ENCODE peak calls at places on chromosomes 2 and 18, in five cellular contexts. T is adrenal gland; K is naive thymus-derived CD4-positive, alpha-beta T cell; Z is sigmoid colon; R is tibial nerve. U is an unnamed sample.

GRCh38 chr2:164746713-164747112 is 94.9 kb downstream of the COBLL1 start:
- DNase-seq in Z (no peak), R (no peak), K (no peak), T (no peak), U (no peak)

GRCh38 chr2:190791347-190791982 is 89.2 kb upstream of the GLS start:
- DNase-seq in R (no peak), T (peak; percentile 36), Z (no peak), K (no peak), U (no peak)

GRCh38 chr18:35982404-35983114 is 10.1 kb downstream of the RMP24 start:
- DNase-seq in R (no peak), Z (no peak), K (no peak), T (no peak), U (no peak)

GRCh38 chr2:36706021-36706328 is 9.5 kb downstream of the VIT start:
- DNase-seq in K (no peak), T (no peak), R (peak; percentile 52), Z (no peak), U (no peak)

GRCh38 chr18:79740741-79741700 is 56.7 kb upstream of the KCNG2 start:
- DNase-seq in Z (peak; percentile 53), R (no peak), K (no peak), T (no peak), U (no peak)

GRCh38 chr2:169082995-169083394 is 13.6 kb downstream of the DHRS9 start:
- DNase-seq in T (no peak), Z (no peak), R (no peak), K (no peak), U (no peak)

GRCh38 chr2:157929871-157930667 is 53.9 kb upstream of the ACVR1 start:
- DNase-seq in R (no peak), K (no peak), Z (no peak), T (no peak), U (no peak)

GRCh38 chr2:100957971-100958653 is 44.0 kb upstream of the RPL31 start:
- DNase-seq in K (no peak), T (peak; percentile 76), R (no peak), Z (peak; percentile 71), U (no peak)

GRCh38 chr2:121211689-121212151 is 73.3 kb downstream of the TFCP2L1 start:
- DNase-seq in T (no peak), Z (no peak), K (no peak), R (no peak), U (no peak)

GRCh38 chr2:88159955-88160415 is 10.2 kb upstream of the THNSL2 start:
- DNase-seq in R (no peak), K (peak; percentile 62), T (peak; percentile 68), Z (peak; percentile 76), U (peak; percentile 8)

GRCh38 chr2:223169830-223170605 is 118.0 kb downstream of the KCNE4 start:
- DNase-seq in Z (no peak), T (no peak), R (no peak), K (no peak), U (no peak)

GRCh38 chr2:2452961-2453360 is 121.9 kb upstream of the MYT1L start:
- DNase-seq in K (no peak), T (no peak), R (no peak), Z (no peak), U (no peak)

GRCh38 chr2:199955007-199955338 is 318 bp downstream of the TYW5 start:
- DNase-seq in T (no peak), R (no peak), Z (no peak), K (no peak), U (no peak)

GRCh38 chr2:86392873-86393272 is 48.3 kb upstream of the KDM3A start:
- DNase-seq in Z (no peak), K (no peak), T (peak; percentile 90), R (no peak), U (no peak)

GRCh38 chr2:179098080-179098689 is 48.2 kb upstream of the CCDC141 start:
- DNase-seq in Z (no peak), K (no peak), T (no peak), R (no peak), U (no peak)

GRCh38 chr2:172307800-172308199 is 119.6 kb upstream of the ITGA6 start:
- DNase-seq in T (peak; percentile 36), K (no peak), R (no peak), Z (no peak), U (no peak)

GRCh38 chr2:238362611-238363010 is 42.3 kb downstream of the TRAF3IP1 start:
- DNase-seq in Z (no peak), R (no peak), K (no peak), T (no peak), U (no peak)

DNA sequence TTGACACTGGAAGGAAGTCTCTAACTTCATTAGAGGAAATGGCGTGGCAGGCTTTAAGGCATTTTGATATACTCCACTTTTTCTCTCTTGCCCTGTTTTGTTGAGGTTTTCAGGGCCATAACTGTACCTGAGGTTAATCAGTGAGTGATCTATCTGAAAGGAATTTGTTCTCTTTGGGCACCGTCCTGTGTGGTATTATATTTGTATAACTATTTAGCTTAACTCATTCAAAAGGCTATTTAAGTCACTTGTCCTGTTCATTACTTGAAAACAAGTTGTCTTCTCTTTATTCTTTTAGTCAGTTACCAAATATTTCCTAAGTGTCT is 180.4 kb downstream of the NEDD4L start:
- DNase-seq in Z (no peak), R (no peak), T (no peak), K (no peak), U (no peak)
- H3K4me3 ChIP-seq in Z (no peak overlapping the region), R (no peak overlapping the region), T (no peak overlapping the region), K (no peak overlapping the region), U (no peak overlapping the region)

DNA sequence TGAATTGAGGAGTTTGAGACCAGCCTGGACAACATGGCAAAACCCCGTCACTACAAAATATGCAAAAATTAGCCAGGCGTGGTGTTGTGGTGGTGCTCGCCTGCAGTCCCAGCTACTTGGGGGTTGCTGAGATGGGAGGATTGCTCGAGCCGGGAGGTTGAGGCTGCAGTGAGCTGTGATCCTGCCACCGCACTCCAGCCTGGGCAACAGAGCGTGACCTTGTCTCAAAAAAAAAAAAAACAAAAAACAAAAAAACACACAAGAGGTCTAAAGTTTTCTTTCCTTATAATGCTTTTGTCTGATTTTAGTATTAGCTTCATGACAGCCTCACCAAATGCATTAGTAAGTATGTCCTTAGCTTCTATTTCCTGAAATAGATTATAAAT is 43.1 kb downstream of the VPS54 start:
- DNase-seq in R (no peak), T (no peak), K (no peak), Z (no peak), U (no peak)
- H3K27ac ChIP-seq in R (no peak overlapping the region), T (no peak overlapping the region), K (no peak overlapping the region), Z (no peak overlapping the region), U (no peak overlapping the region)

GRCh38 chr2:241563571-241563980 is 5.0 kb downstream of the BOK start:
- DNase-seq in R (no peak), T (no peak), K (no peak), Z (peak; percentile 64), U (no peak)
- H3K4me1 ChIP-seq in R (peaks cover 18% of the 10 kb centered on the region), T (peaks cover 16% of the 10 kb centered on the region), K (no peaks in the 10 kb centered on the region), Z (peaks cover 66% of the 10 kb centered on the region), U (peaks cover 6% of the 10 kb centered on the region)

GRCh38 chr2:96412307-96413066 is 76.9 kb downstream of the NCAPH start:
- DNase-seq in R (no peak), K (no peak), T (no peak), Z (no peak), U (no peak)

GRCh38 chr2:96414161-96414713 is 78.7 kb downstream of the NCAPH start:
- DNase-seq in R (no peak), Z (no peak), T (no peak), K (no peak), U (no peak)

GRCh38 chr2:96415684-96416083 is 80.1 kb downstream of the NCAPH start:
- DNase-seq in T (no peak), Z (no peak), K (no peak), R (no peak), U (no peak)

GRCh38 chr2:96409543-96410184 is 74.1 kb downstream of the NCAPH start:
- DNase-seq in K (no peak), Z (no peak), T (peak; percentile 24), R (no peak), U (no peak)

GRCh38 chr2:96413067-96413722 is 77.6 kb downstream of the NCAPH start:
- DNase-seq in K (no peak), T (no peak), Z (no peak), R (no peak), U (no peak)
- H3K4me3 ChIP-seq in K (no peak overlapping the region), T (no peak overlapping the region), Z (no peak overlapping the region), R (peak overlapping the region; percentile 44), U (no peak overlapping the region)